ENCODE peak calls at places on chromosomes 3 and 15, in five cellular contexts. T, M, N, B and Y are unnamed samples.
A peak's percentile ranks its signal among the peaks of the same experiment; 100 is the strongest.

GRCh38 chr15:92277776-92278175 is 115.9 kb upstream of the ST8SIA2 start:
- DNase-seq in T (no peak), M (no peak), N (no peak), B (peak; percentile 37), Y (no peak)

GRCh38 chr3:50481992-50482391 is 21.4 kb downstream of the CACNA2D2 start:
- DNase-seq in T (no peak), M (no peak), N (no peak), B (no peak), Y (no peak)

GRCh38 chr3:139117136-139117675 is 72.5 kb upstream of the PRR23C start:
- DNase-seq in T (no peak), M (no peak), N (no peak), B (peak; percentile 52), Y (no peak)

GRCh38 chr3:193129607-193130006 is 111.4 kb upstream of the PLAAT1 start:
- DNase-seq in T (no peak), M (no peak), N (no peak), B (no peak), Y (no peak)

GRCh38 chr3:122520861-122521260 is 6.1 kb upstream of the KPNA1 start:
- DNase-seq in T (no peak), M (no peak), N (no peak), B (no peak), Y (no peak)

GRCh38 chr3:45995370-45996192 is at the start of gene FYCO1:
- DNase-seq in T (peak; percentile 83), M (peak; percentile 93), N (peak; percentile 73), B (peak; percentile 80), Y (peak; percentile 87)

GRCh38 chr3:190458040-190458439 is 8.3 kb upstream of the TMEM207 start:
- DNase-seq in T (no peak), M (no peak), N (no peak), B (peak; percentile 18), Y (no peak)

GRCh38 chr3:168443967-168444366 is 348.2 kb upstream of the GOLIM4 start:
- DNase-seq in T (no peak), M (no peak), N (no peak), B (no peak), Y (no peak)

GRCh38 chr15:57705746-57706404 is 639 bp upstream of the POLR2M start:
- DNase-seq in T (no peak), M (no peak), N (no peak), B (no peak), Y (no peak)

GRCh38 chr15:93331545-93332117 is 242.6 kb upstream of the RGMA start:
- DNase-seq in T (no peak), M (peak; percentile 46), N (no peak), B (no peak), Y (no peak)

GRCh38 chr3:32934150-32934742 is 17.2 kb upstream of the CCR4 start:
- DNase-seq in T (no peak), M (no peak), N (no peak), B (no peak), Y (no peak)

GRCh38 chr15:66233487-66234415 is 19.8 kb downstream of the MEGF11 start:
- DNase-seq in T (no peak), M (peak; percentile 49), N (no peak), B (peak; percentile 26), Y (no peak)